ENCODE peak calls at places on chromosomes 11 and 22, in ten cellular contexts. One of them, this sample, is unnamed.

GRCh38 chr11:17547051-17547577 is at the start of gene OTOG:
- DNase-seq in neuronal stem cell: peak
- DNase-seq in MM.1S: no peak
- DNase-seq in HCEC 1CT: no peak
- DNase-seq in NCI-H460: no peak
- DNase-seq in activated CD4-positive, alpha-beta memory T cell treated with anti-CD3 and anti-CD28 coated beads for 36 hours: no peak
- DNase-seq in OCI-LY7: no peak
- DNase-seq in fibroblast of the conjunctiva: no peak
- DNase-seq in RPMI8226: peak
- DNase-seq in neural crest cell: no peak
- DNase-seq in this sample: no peak

GRCh38 chr22:31750365-31751284 is 693 bp upstream of the PRR14L start:
- DNase-seq in activated CD4-positive, alpha-beta memory T cell treated with anti-CD3 and anti-CD28 coated beads for 36 hours: peak
- DNase-seq in neural crest cell: no peak
- DNase-seq in NCI-H460: no peak
- DNase-seq in OCI-LY7: peak
- DNase-seq in HCEC 1CT: no peak
- DNase-seq in MM.1S: no peak
- DNase-seq in neuronal stem cell: no peak
- DNase-seq in RPMI8226: no peak
- DNase-seq in fibroblast of the conjunctiva: no peak
- DNase-seq in this sample: no peak

GRCh38 chr22:17872491-17872890 is 98.2 kb upstream of the BID start:
- DNase-seq in neural crest cell: no peak
- DNase-seq in MM.1S: no peak
- DNase-seq in OCI-LY7: no peak
- DNase-seq in RPMI8226: no peak
- DNase-seq in fibroblast of the conjunctiva: no peak
- DNase-seq in NCI-H460: no peak
- DNase-seq in neuronal stem cell: no peak
- DNase-seq in HCEC 1CT: no peak
- DNase-seq in activated CD4-positive, alpha-beta memory T cell treated with anti-CD3 and anti-CD28 coated beads for 36 hours: no peak
- DNase-seq in this sample: no peak

GRCh38 chr11:130916238-130916855 is at the start of gene SNX19:
- DNase-seq in NCI-H460: peak
- DNase-seq in activated CD4-positive, alpha-beta memory T cell treated with anti-CD3 and anti-CD28 coated beads for 36 hours: peak
- DNase-seq in OCI-LY7: peak
- DNase-seq in neural crest cell: peak
- DNase-seq in neuronal stem cell: peak
- DNase-seq in fibroblast of the conjunctiva: peak
- DNase-seq in MM.1S: peak
- DNase-seq in RPMI8226: peak
- DNase-seq in HCEC 1CT: peak
- DNase-seq in this sample: peak

GRCh38 chr11:69982675-69983570 is 95.2 kb upstream of the ANO1 start:
- DNase-seq in RPMI8226: peak
- DNase-seq in NCI-H460: no peak
- DNase-seq in MM.1S: peak
- DNase-seq in neuronal stem cell: no peak
- DNase-seq in fibroblast of the conjunctiva: no peak
- DNase-seq in HCEC 1CT: no peak
- DNase-seq in activated CD4-positive, alpha-beta memory T cell treated with anti-CD3 and anti-CD28 coated beads for 36 hours: no peak
- DNase-seq in neural crest cell: no peak
- DNase-seq in OCI-LY7: no peak
- DNase-seq in this sample: no peak

GRCh38 chr11:68373810-68374501 is 61.6 kb downstream of the LRP5 start:
- DNase-seq in neural crest cell: peak
- DNase-seq in NCI-H460: no peak
- DNase-seq in neuronal stem cell: no peak
- DNase-seq in HCEC 1CT: no peak
- DNase-seq in OCI-LY7: no peak
- DNase-seq in activated CD4-positive, alpha-beta memory T cell treated with anti-CD3 and anti-CD28 coated beads for 36 hours: no peak
- DNase-seq in RPMI8226: no peak
- DNase-seq in fibroblast of the conjunctiva: no peak
- DNase-seq in MM.1S: no peak
- DNase-seq in this sample: no peak

GRCh38 chr11:83092488-83093384 is 21.0 kb upstream of the RAB30 start:
- DNase-seq in neural crest cell: no peak
- DNase-seq in NCI-H460: no peak
- DNase-seq in activated CD4-positive, alpha-beta memory T cell treated with anti-CD3 and anti-CD28 coated beads for 36 hours: no peak
- DNase-seq in OCI-LY7: no peak
- DNase-seq in HCEC 1CT: peak
- DNase-seq in MM.1S: no peak
- DNase-seq in RPMI8226: no peak
- DNase-seq in neuronal stem cell: no peak
- DNase-seq in fibroblast of the conjunctiva: no peak
- DNase-seq in this sample: peak

GRCh38 chr11:67468056-67468455 is 995 bp downstream of the TMEM134 start:
- DNase-seq in NCI-H460: no peak
- DNase-seq in neuronal stem cell: no peak
- DNase-seq in activated CD4-positive, alpha-beta memory T cell treated with anti-CD3 and anti-CD28 coated beads for 36 hours: peak
- DNase-seq in neural crest cell: no peak
- DNase-seq in HCEC 1CT: no peak
- DNase-seq in RPMI8226: peak
- DNase-seq in MM.1S: no peak
- DNase-seq in fibroblast of the conjunctiva: no peak
- DNase-seq in OCI-LY7: peak
- DNase-seq in this sample: no peak

GRCh38 chr22:46115755-46116490 is 34.4 kb upstream of the PPARA start:
- DNase-seq in activated CD4-positive, alpha-beta memory T cell treated with anti-CD3 and anti-CD28 coated beads for 36 hours: no peak
- DNase-seq in OCI-LY7: no peak
- DNase-seq in RPMI8226: no peak
- DNase-seq in neuronal stem cell: no peak
- DNase-seq in NCI-H460: no peak
- DNase-seq in fibroblast of the conjunctiva: no peak
- DNase-seq in HCEC 1CT: no peak
- DNase-seq in MM.1S: no peak
- DNase-seq in neural crest cell: no peak
- DNase-seq in this sample: no peak

This sample was measured in HCT116.